ENCODE peak calls at places on chromosomes 13 and 19, in four cellular contexts. One of them, this sample, is unnamed.

GRCh38 chr13:28958018-28958417 is 137.9 kb downstream of the MTUS2 start:
- DNase-seq in psoas muscle: no peak
- DNase-seq in OCI-LY7: no peak
- DNase-seq in ascending aorta: no peak
- DNase-seq in this sample: no peak

GRCh38 chr13:46405457-46405856 is 18.4 kb upstream of the RUBCNL start:
- DNase-seq in psoas muscle: no peak
- DNase-seq in OCI-LY7: no peak
- DNase-seq in ascending aorta: no peak
- DNase-seq in this sample: no peak

GRCh38 chr19:3515891-3516422 is 9.8 kb downstream of the FZR1 start:
- DNase-seq in psoas muscle: no peak
- DNase-seq in OCI-LY7: no peak
- DNase-seq in ascending aorta: no peak
- DNase-seq in this sample: no peak

GRCh38 chr13:114081761-114082681 is 50.4 kb downstream of the RASA3 start:
- DNase-seq in psoas muscle: peak
- DNase-seq in OCI-LY7: no peak
- DNase-seq in ascending aorta: peak
- DNase-seq in this sample: no peak

GRCh38 chr13:59982631-59983382 is 180.9 kb downstream of the DIAPH3 start:
- DNase-seq in psoas muscle: no peak
- DNase-seq in OCI-LY7: no peak
- DNase-seq in ascending aorta: no peak
- DNase-seq in this sample: no peak

GRCh38 chr13:106349080-106349841 is 186.2 kb downstream of the EFNB2 start:
- DNase-seq in psoas muscle: no peak
- DNase-seq in OCI-LY7: no peak
- DNase-seq in ascending aorta: no peak
- DNase-seq in this sample: no peak

GRCh38 chr19:47520343-47520806 is 5.5 kb upstream of the NAPA start:
- DNase-seq in psoas muscle: no peak
- DNase-seq in OCI-LY7: no peak
- DNase-seq in ascending aorta: no peak
- DNase-seq in this sample: no peak

GRCh38 chr19:50703915-50704548 is 15.6 kb downstream of the SHANK1 start:
- DNase-seq in psoas muscle: peak
- DNase-seq in OCI-LY7: no peak
- DNase-seq in ascending aorta: no peak
- DNase-seq in this sample: no peak

GRCh38 chr19:27972291-27973040 is 1240.5 kb downstream of the UQCRFS1 start:
- DNase-seq in psoas muscle: no peak
- DNase-seq in OCI-LY7: no peak
- DNase-seq in ascending aorta: no peak
- DNase-seq in this sample: peak

GRCh38 chr13:101799196-101799595 is 346.7 kb downstream of the ITGBL1 start:
- DNase-seq in psoas muscle: no peak
- DNase-seq in OCI-LY7: no peak
- DNase-seq in ascending aorta: no peak
- DNase-seq in this sample: no peak

GRCh38 chr13:79541426-79542049 is 60.6 kb downstream of the NDFIP2 start:
- DNase-seq in psoas muscle: no peak
- DNase-seq in OCI-LY7: peak
- DNase-seq in ascending aorta: no peak
- DNase-seq in this sample: no peak

GRCh38 chr19:47274891-47275865 is 493 bp downstream of the INAFM1 start:
- DNase-seq in psoas muscle: no peak
- DNase-seq in OCI-LY7: no peak
- DNase-seq in ascending aorta: peak
- DNase-seq in this sample: no peak

GRCh38 chr13:32261567-32261966 is 53.6 kb downstream of the ZAR1L start:
- DNase-seq in psoas muscle: peak
- DNase-seq in OCI-LY7: no peak
- DNase-seq in ascending aorta: peak
- DNase-seq in this sample: peak

GRCh38 chr19:49359851-49360845 is 2.1 kb downstream of the TEAD2 start:
- DNase-seq in psoas muscle: no peak
- DNase-seq in OCI-LY7: peak
- DNase-seq in ascending aorta: no peak
- DNase-seq in this sample: no peak

GRCh38 chr13:75489502-75490263 is 7.7 kb upstream of the TBC1D4 start:
- DNase-seq in psoas muscle: no peak
- DNase-seq in OCI-LY7: no peak
- DNase-seq in ascending aorta: no peak
- DNase-seq in this sample: no peak

GRCh38 chr19:24003537-24003936 is 83.5 kb upstream of the ZNF254 start:
- DNase-seq in psoas muscle: no peak
- DNase-seq in OCI-LY7: no peak
- DNase-seq in ascending aorta: no peak
- DNase-seq in this sample: no peak

GRCh38 chr13:23567792-23568480 is 2.3 kb upstream of the TNFRSF19 start:
- DNase-seq in psoas muscle: no peak
- DNase-seq in OCI-LY7: no peak
- DNase-seq in ascending aorta: no peak
- DNase-seq in this sample: no peak

GRCh38 chr19:18939922-18940775 is 868 bp downstream of the HOMER3 start:
- DNase-seq in psoas muscle: peak
- DNase-seq in OCI-LY7: no peak
- DNase-seq in ascending aorta: peak
- DNase-seq in this sample: no peak

GRCh38 chr13:21694831-21695230 is 24.0 kb downstream of the FGF9 start:
- DNase-seq in psoas muscle: no peak
- DNase-seq in OCI-LY7: no peak
- DNase-seq in ascending aorta: no peak
- DNase-seq in this sample: no peak

GRCh38 chr13:73168993-73169401 is 110.2 kb downstream of the KLF5 start:
- DNase-seq in psoas muscle: no peak
- DNase-seq in OCI-LY7: no peak
- DNase-seq in ascending aorta: no peak
- DNase-seq in this sample: no peak

GRCh38 chr13:31321457-31321856 is 121.7 kb downstream of the B3GLCT start:
- DNase-seq in psoas muscle: no peak
- DNase-seq in OCI-LY7: peak
- DNase-seq in ascending aorta: no peak
- DNase-seq in this sample: no peak

GRCh38 chr13:20716951-20717350 is 13.5 kb downstream of the IL17D start:
- DNase-seq in psoas muscle: peak
- DNase-seq in OCI-LY7: no peak
- DNase-seq in ascending aorta: no peak
- DNase-seq in this sample: no peak

GRCh38 chr13:80361883-80362327 is 21.0 kb upstream of the SPRY2 start:
- DNase-seq in psoas muscle: no peak
- DNase-seq in OCI-LY7: peak
- DNase-seq in ascending aorta: no peak
- DNase-seq in this sample: no peak

GRCh38 chr19:34189199-34189916 is 17.1 kb downstream of the LSM14A start:
- DNase-seq in psoas muscle: no peak
- DNase-seq in OCI-LY7: no peak
- DNase-seq in ascending aorta: no peak
- DNase-seq in this sample: no peak

DNA sequence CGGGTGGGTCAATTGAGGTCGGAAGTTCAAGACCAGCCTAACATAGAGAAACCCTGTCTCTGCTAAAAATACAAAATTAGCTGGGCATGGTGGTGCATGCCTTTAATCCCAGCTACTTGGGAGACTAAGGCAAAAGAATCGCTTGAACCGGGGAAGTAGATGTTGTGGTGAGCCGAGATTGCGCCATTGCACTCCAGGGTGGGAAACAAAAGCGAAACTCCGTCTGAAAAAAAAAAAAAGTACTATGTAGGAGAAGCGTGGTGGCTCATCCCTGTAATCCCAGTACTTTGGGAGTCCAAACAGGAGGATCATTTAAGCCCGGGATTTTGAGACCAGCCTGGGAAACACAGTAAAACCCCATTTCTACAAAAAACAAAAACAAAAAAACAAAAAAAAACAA is 22.7 kb upstream of the ERVV-1 start:
- DNase-seq in psoas muscle: no peak
- DNase-seq in OCI-LY7: no peak
- DNase-seq in ascending aorta: no peak
- DNase-seq in this sample: no peak
- H3K4me3 ChIP-seq in psoas muscle: no peak
- H3K4me3 ChIP-seq in OCI-LY7: no peak
- H3K4me3 ChIP-seq in ascending aorta: no peak
- H3K4me3 ChIP-seq in this sample: no peak

GRCh38 chr19:14979136-14979497 is 547 bp downstream of the SLC1A6 start:
- DNase-seq in psoas muscle: no peak
- DNase-seq in OCI-LY7: no peak
- DNase-seq in ascending aorta: no peak
- DNase-seq in this sample: no peak

GRCh38 chr19:14977128-14977527 is 2.5 kb downstream of the SLC1A6 start:
- DNase-seq in psoas muscle: no peak
- DNase-seq in OCI-LY7: no peak
- DNase-seq in ascending aorta: no peak
- DNase-seq in this sample: no peak

GRCh38 chr19:14978377-14978776 is 1.3 kb downstream of the SLC1A6 start:
- DNase-seq in psoas muscle: no peak
- DNase-seq in OCI-LY7: no peak
- DNase-seq in ascending aorta: no peak
- DNase-seq in this sample: no peak

GRCh38 chr19:14974488-14974887 is 5.2 kb downstream of the SLC1A6 start:
- DNase-seq in psoas muscle: no peak
- DNase-seq in OCI-LY7: no peak
- DNase-seq in ascending aorta: no peak
- DNase-seq in this sample: no peak

DNA sequence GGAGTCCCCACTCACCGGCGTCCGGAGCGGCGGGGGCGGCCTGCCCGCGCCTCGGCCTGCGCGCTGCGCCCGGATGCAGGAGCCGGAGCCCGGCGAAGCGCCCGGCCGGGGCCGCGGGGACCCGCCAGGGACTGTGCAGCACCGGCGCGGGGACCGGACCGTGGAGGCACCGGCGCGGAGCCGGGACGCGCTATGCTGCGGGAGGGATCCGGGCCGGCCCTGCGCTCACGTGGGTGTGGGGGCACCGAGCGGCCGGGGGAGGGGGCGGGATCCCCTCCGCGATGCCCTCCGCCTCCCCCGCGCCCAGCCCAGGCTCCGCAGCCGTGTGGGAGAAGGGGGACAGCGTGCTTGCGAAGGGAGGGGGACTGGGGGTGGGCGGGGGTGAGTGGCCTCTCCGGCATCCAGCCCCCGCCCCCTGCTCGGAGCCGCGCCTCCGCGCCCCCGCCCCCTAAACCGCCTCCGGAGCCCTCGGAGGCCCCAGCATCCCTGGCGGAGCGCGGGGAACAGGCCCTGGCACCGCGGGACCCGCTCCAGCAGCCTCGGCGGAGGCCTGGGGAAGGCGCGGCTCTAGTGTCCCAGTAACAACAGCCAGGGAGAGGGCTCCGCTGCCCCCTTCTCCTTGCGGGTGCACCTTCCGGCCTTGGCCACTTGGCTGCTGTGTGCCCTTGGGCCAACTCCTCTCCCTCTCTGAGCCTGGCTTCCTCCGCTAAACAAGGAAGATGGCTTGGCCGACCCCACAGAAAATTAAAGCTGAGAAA is at the start of gene SLC1A6:
- DNase-seq in psoas muscle: no peak
- DNase-seq in OCI-LY7: no peak
- DNase-seq in ascending aorta: no peak
- DNase-seq in this sample: no peak
- H3K4me3 ChIP-seq in psoas muscle: no peak
- H3K4me3 ChIP-seq in OCI-LY7: no peak
- H3K4me3 ChIP-seq in ascending aorta: no peak
- H3K4me3 ChIP-seq in this sample: no peak

GRCh38 chr13:40651866-40652587 is 14.4 kb downstream of the FOXO1 start:
- DNase-seq in psoas muscle: no peak
- DNase-seq in OCI-LY7: peak
- DNase-seq in ascending aorta: no peak
- DNase-seq in this sample: no peak

GRCh38 chr13:40652588-40652940 is 13.9 kb downstream of the FOXO1 start:
- DNase-seq in psoas muscle: no peak
- DNase-seq in OCI-LY7: peak
- DNase-seq in ascending aorta: no peak
- DNase-seq in this sample: no peak

GRCh38 chr13:40648040-40648439 is 18.4 kb downstream of the FOXO1 start:
- DNase-seq in psoas muscle: no peak
- DNase-seq in OCI-LY7: no peak
- DNase-seq in ascending aorta: no peak
- DNase-seq in this sample: no peak

GRCh38 chr13:40644838-40645620 is 21.4 kb downstream of the FOXO1 start:
- DNase-seq in psoas muscle: no peak
- DNase-seq in OCI-LY7: peak
- DNase-seq in ascending aorta: no peak
- DNase-seq in this sample: no peak

DNA sequence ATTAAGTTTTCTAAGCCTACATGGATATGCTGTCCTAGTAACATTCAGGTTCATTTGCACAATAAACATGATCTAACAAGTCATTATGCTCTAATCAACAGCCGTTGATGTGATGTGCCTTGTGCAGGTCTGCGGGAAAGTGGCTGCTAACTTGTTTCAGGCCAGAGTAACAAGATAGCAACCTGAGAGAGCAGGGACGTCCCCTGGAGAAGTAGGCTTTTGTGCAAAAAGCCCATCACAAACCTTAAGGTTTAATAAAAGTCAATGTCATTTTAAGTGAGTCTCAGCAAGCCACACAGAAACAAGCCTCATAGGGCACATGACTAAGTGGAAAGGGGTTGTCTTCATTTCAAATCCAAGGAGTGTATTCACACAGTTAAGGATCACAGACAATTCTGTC is 17.6 kb downstream of the FOXO1 start:
- DNase-seq in psoas muscle: no peak
- DNase-seq in OCI-LY7: peak
- DNase-seq in ascending aorta: no peak
- DNase-seq in this sample: no peak
- H3K4me3 ChIP-seq in psoas muscle: no peak
- H3K4me3 ChIP-seq in OCI-LY7: peak
- H3K4me3 ChIP-seq in ascending aorta: no peak
- H3K4me3 ChIP-seq in this sample: no peak

DNA sequence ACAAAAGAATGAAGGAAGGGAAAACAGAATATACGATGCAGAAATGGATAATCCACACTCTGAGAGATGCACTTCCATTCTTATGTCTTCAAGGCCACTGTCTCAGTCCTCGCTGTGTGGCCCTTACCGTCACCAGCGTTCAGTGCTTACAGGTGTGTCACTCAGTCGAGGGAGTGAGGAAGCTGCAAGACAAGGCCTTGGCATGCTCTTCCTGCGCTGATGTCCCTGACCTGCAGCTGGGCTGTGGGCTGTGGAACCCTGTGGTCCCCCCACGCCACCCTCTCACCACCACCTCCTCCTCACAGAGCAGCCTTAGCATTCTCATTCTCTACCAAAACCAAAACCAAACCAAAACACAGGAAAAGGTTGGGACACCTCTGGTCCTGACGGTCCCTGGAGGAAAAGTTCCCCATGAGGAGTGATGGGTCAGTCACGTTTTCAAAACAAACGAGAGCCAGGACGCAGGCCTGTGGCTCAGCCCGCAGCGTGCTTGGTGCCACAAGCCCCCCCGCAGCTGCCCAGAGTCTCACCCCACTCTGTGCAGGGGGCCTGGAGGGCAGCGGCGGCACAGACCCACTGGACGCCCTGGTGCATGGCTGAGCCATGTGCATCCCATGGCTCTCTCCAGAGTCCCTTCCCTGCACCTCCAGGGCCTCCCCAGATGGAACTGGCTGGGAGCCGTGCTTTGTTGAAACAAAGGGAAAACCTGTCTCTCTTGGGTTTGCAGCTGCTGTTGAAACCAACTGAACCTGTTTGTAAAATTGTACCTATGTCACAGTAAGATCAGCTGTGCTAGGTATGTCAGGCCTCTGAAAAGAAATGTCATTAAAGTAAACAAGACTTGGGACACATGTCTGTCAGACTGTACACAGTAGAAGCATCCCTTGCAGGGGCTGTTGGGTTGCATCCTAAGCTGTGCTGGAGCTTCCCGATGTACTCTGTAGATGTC is 48.3 kb upstream of the GPR183 start:
- DNase-seq in psoas muscle: peak
- DNase-seq in OCI-LY7: no peak
- DNase-seq in ascending aorta: no peak
- DNase-seq in this sample: no peak
- H3K4me3 ChIP-seq in psoas muscle: peak
- H3K4me3 ChIP-seq in OCI-LY7: no peak
- H3K4me3 ChIP-seq in ascending aorta: no peak
- H3K4me3 ChIP-seq in this sample: no peak